ENCODE peak calls at places on chromosomes 13 and 19, in five cellular contexts. E is WTC11, Y is AG04449, S is transverse colon, D is RWPE1. T is an unnamed sample.
A peak's percentile ranks its signal among the peaks of the same experiment; 100 is the strongest.

GRCh38 chr13:111397202-111397880 is 76.9 kb downstream of the TEX29 start:
- DNase-seq in E (no peak), Y (no peak), S (no peak), D (no peak), T (no peak)

GRCh38 chr19:36140289-36141038 is 598 bp downstream of the CAPNS1 start:
- DNase-seq in E (peak; percentile 60), Y (no peak), S (peak; percentile 53), D (peak; percentile 63), T (no peak)

GRCh38 chr13:31595568-31595967 is 143.8 kb upstream of the RXFP2 start:
- DNase-seq in E (no peak), Y (no peak), S (no peak), D (no peak), T (no peak)

GRCh38 chr13:98978280-98978679 is 416 bp upstream of the DOCK9 start:
- DNase-seq in E (no peak), Y (peak; percentile 59), S (no peak), D (peak; percentile 80), T (peak; percentile 90)

GRCh38 chr19:17931532-17932191 is 1.2 kb upstream of the CCDC124 start:
- DNase-seq in E (peak; percentile 84), Y (no peak), S (no peak), D (no peak), T (no peak)

GRCh38 chr13:32036762-32037161 is 5.2 kb downstream of the FRY start:
- DNase-seq in E (no peak), Y (no peak), S (no peak), D (no peak), T (no peak)

GRCh38 chr19:355134-355533 is 10.5 kb upstream of the MIER2 start:
- DNase-seq in E (no peak), Y (no peak), S (no peak), D (no peak), T (no peak)

GRCh38 chr19:39082745-39083598 is 1.2 kb upstream of the ACP7 start:
- DNase-seq in E (no peak), Y (no peak), S (no peak), D (no peak), T (no peak)

GRCh38 chr19:46932346-46932745 is 71.5 kb downstream of the ARHGAP35 start:
- DNase-seq in E (no peak), Y (no peak), S (no peak), D (peak; percentile 58), T (no peak)

GRCh38 chr19:40623403-40624239 is 22.5 kb downstream of the LTBP4 start:
- DNase-seq in E (peak; percentile 98), Y (no peak), S (peak; percentile 85), D (peak; percentile 80), T (no peak)

GRCh38 chr19:30229524-30230174 is 142.5 kb upstream of the ZNF536 start:
- DNase-seq in E (no peak), Y (no peak), S (no peak), D (no peak), T (no peak)

GRCh38 chr13:81686877-81687276 is 1346.0 kb upstream of the SPRY2 start:
- DNase-seq in E (no peak), Y (no peak), S (no peak), D (no peak), T (no peak)

GRCh38 chr13:18964942-18965341 is 216.7 kb downstream of the TUBA3C start:
- DNase-seq in E (no peak), Y (no peak), S (no peak), D (no peak), T (no peak)

GRCh38 chr19:48258350-48258749 is 2.6 kb upstream of the CARD8 start:
- DNase-seq in E (no peak), Y (no peak), S (no peak), D (no peak), T (no peak)

GRCh38 chr19:2483084-2483483 is 7.2 kb downstream of the GADD45B start:
- DNase-seq in E (no peak), Y (no peak), S (no peak), D (no peak), T (no peak)

GRCh38 chr13:113981201-113981605 is 7.3 kb upstream of the C13orf46 start:
- DNase-seq in E (no peak), Y (no peak), S (peak; percentile 93), D (peak; percentile 59), T (peak; percentile 42)

GRCh38 chr13:30978981-30979956 is 46.8 kb downstream of the TEX26 start:
- DNase-seq in E (peak; percentile 92), Y (no peak), S (peak; percentile 42), D (no peak), T (no peak)

GRCh38 chr19:44694184-44694579 is 4.8 kb upstream of the CEACAM16 start:
- DNase-seq in E (no peak), Y (no peak), S (no peak), D (no peak), T (no peak)

GRCh38 chr19:16233836-16234551 is 36.3 kb downstream of the AP1M1 start:
- DNase-seq in E (no peak), Y (no peak), S (no peak), D (no peak), T (no peak)

GRCh38 chr19:18023596-18024212 is 15.7 kb downstream of the ARRDC2 start:
- DNase-seq in E (no peak), Y (no peak), S (peak; percentile 78), D (no peak), T (no peak)

GRCh38 chr13:95002126-95002525 is 289.8 kb upstream of the SOX21 start:
- DNase-seq in E (no peak), Y (no peak), S (no peak), D (no peak), T (no peak)

GRCh38 chr13:95354680-95355487 is 53.6 kb upstream of the ABCC4 start:
- DNase-seq in E (no peak), Y (no peak), S (no peak), D (no peak), T (no peak)

GRCh38 chr13:114286808-114287207 is 5.4 kb downstream of the UPF3A start:
- DNase-seq in E (no peak), Y (peak; percentile 68), S (no peak), D (no peak), T (peak; percentile 37)

GRCh38 chr19:45528744-45529453 is 21.6 kb downstream of the VASP start:
- DNase-seq in E (peak; percentile 91), Y (no peak), S (peak; percentile 77), D (peak; percentile 93), T (no peak)

GRCh38 chr13:38417727-38418126 is 68.1 kb downstream of the UFM1 start:
- DNase-seq in E (no peak), Y (no peak), S (no peak), D (peak; percentile 44), T (no peak)

GRCh38 chr13:48653074-48654054 is at the start of gene CYSLTR2:
- DNase-seq in E (no peak), Y (no peak), S (no peak), D (no peak), T (peak; percentile 34)

GRCh38 chr13:88979465-88980180 is 1308.5 kb downstream of the SLITRK5 start:
- DNase-seq in E (no peak), Y (no peak), S (no peak), D (no peak), T (no peak)

GRCh38 chr19:38704488-38705026 is 39.7 kb downstream of the CAPN12 start:
- DNase-seq in E (no peak), Y (no peak), S (no peak), D (no peak), T (no peak)

GRCh38 chr19:43148233-43148632 is 38.1 kb downstream of the PSG5 start:
- DNase-seq in E (no peak), Y (peak; percentile 83), S (no peak), D (peak; percentile 65), T (peak; percentile 57)

GRCh38 chr19:3124630-3125029 is 11.2 kb upstream of the GNA15 start:
- DNase-seq in E (no peak), Y (no peak), S (no peak), D (no peak), T (no peak)

GRCh38 chr13:107867701-107868661 is 347.4 kb downstream of the LIG4 start:
- DNase-seq in E (peak; percentile 63), Y (no peak), S (no peak), D (no peak), T (no peak)
- TF ChIP-seq CTCF in E (peak; percentile 23), Y (no peak), S (no peak), D (no peak), T (peak; percentile 72)

DNA sequence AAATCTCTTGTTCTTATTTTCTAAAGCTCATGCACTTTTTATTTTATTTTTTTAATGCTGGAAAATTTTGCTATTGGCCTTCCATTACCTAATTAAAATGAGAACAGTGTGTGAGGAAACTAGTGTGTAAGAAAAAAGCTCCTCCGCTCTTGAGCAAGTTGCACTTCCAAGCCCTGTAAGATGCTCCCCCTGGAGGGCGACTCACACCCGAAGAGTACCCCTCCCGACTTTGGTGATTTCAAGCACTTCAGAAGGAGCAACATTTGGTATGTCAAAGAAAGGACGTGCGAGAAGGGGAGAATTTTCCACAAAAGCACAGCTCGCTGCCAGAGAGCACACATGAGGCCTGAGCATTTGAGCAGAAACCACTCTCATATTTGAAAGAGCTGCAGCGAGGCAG is 504.3 kb downstream of the FGF9 start:
- DNase-seq in E (peak; percentile 27), Y (no peak), S (no peak), D (no peak), T (no peak)
- TF ChIP-seq CTCF in E (no peak), Y (no peak), S (no peak), D (no peak), T (no peak)

GRCh38 chr19:55654833-55655647 is at the start of gene U2AF2:
- DNase-seq in E (peak; percentile 96), Y (no peak), S (peak; percentile 97), D (peak; percentile 95), T (no peak)

GRCh38 chr19:55652311-55653078 is 2.3 kb upstream of the U2AF2 start:
- DNase-seq in E (peak; percentile 47), Y (no peak), S (no peak), D (no peak), T (no peak)

GRCh38 chr19:55655648-55656040 is 809 bp downstream of the U2AF2 start:
- DNase-seq in E (no peak), Y (no peak), S (no peak), D (no peak), T (no peak)

GRCh38 chr19:55653651-55654322 is 1.0 kb upstream of the U2AF2 start:
- DNase-seq in E (peak; percentile 98), Y (peak; percentile 96), S (peak; percentile 99), D (peak; percentile 94), T (peak; percentile 94)

DNA sequence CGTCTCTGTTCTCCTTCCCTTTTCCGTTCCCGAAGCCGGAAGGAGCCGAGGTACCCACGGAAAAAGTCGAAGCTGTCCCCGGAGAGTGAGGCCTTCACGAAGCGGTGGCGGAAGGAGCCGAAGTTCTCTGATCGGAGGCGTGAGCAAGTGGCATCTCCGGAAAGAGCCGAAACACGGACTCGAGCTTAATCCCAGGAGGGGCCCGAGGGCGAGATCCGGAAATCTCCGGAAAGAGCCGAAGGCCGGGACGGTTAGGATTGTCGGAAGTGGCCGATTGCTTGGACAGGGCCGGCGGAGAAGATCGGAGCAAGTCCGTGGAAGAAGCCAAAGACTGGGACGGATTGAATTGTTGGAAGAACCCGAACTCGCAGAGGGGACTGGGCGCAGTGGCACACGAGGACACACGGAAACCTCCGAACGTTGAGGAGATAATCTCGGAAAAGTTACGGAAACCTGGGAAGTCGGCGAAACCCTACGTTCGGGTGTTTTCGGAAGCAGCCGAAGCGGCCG is 457 bp upstream of the U2AF2 start:
- DNase-seq in E (peak; percentile 100), Y (peak; percentile 93), S (peak; percentile 99), D (peak; percentile 95), T (peak; percentile 90)
- TF ChIP-seq CTCF in E (no peak), Y (no peak), S (no peak), D (no peak), T (no peak)

DNA sequence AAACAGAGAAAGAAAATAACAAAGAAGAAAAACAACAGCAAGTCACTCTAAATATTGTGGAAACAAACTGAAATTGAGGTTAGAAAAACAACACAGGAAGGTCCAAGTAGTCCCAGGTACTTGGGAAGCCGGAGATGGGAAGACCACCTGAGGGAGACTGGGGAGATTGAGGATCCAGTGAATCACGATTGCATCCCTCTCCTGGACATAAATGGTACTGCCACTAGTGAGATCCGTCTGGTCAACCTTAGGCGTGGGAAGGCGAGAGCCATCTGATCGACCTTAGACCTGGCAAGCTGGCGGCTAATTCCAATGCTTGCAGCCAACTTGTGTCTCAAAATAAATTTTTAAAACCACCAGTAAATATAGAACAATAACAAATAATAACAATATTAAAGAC is 81.9 kb downstream of the ZNF726 start:
- DNase-seq in E (peak; percentile 33), Y (no peak), S (no peak), D (no peak), T (no peak)
- TF ChIP-seq CTCF in E (peak; percentile 38), Y (no peak), S (peak; percentile 16), D (no peak), T (no peak)

T was measured in kidney epithelial cell.